ENCODE peak calls at places on chromosomes 4 and X, in five cellular contexts. C is heart right ventricle, H is stomach, X is pancreas, D is uterus. I is an unnamed sample. For H3K4me1, the result is how much of the 10 kb centered on the place peaks cover.

GRCh38 chr4:120446051-120446567 is 379.5 kb upstream of the MAD2L1 start:
- DNase-seq in C (no peak), H (no peak), X (no peak), D (no peak), I (no peak)

GRCh38 chr4:183503497-183504063 is 1.3 kb upstream of the ING2 start:
- DNase-seq in C (no peak), H (no peak), X (no peak), D (no peak), I (no peak)

GRCh38 chr4:16034010-16034829 is 49.6 kb downstream of the PROM1 start:
- DNase-seq in C (no peak), H (no peak), X (no peak), D (no peak), I (no peak)

GRCh38 chr4:126604273-126604867 is 1028.4 kb upstream of the INTU start:
- DNase-seq in C (no peak), H (no peak), X (no peak), D (no peak), I (no peak)

GRCh38 chrX:20393944-20394343 is 127.2 kb upstream of the RPS6KA3 start:
- DNase-seq in C (no peak), H (no peak), X (no peak), D (no peak), I (no peak)

GRCh38 chr4:94532016-94532789 is 80.5 kb downstream of the PDLIM5 start:
- DNase-seq in C (no peak), H (no peak), X (no peak), D (no peak), I (no peak)

GRCh38 chrX:25536307-25536970 is 520.7 kb upstream of the ARX start:
- DNase-seq in C (no peak), H (no peak), X (no peak), D (no peak), I (no peak)

GRCh38 chr4:40379248-40379647 is 44.1 kb downstream of the CHRNA9 start:
- DNase-seq in C (no peak), H (no peak), X (no peak), D (no peak), I (no peak)

GRCh38 chr4:88526221-88526815 is 2.7 kb upstream of the PYURF start:
- DNase-seq in C (no peak), H (no peak), X (no peak), D (no peak), I (no peak)

GRCh38 chrX:152635941-152636340 is 1.8 kb upstream of the GABRQ start:
- DNase-seq in C (no peak), H (no peak), X (no peak), D (no peak), I (no peak)

GRCh38 chr4:40953253-40954118 is 203.7 kb downstream of the NSUN7 start:
- DNase-seq in C (no peak), H (no peak), X (no peak), D (no peak), I (no peak)

GRCh38 chrX:40646489-40647306 is 663 bp downstream of the CXorf38 start:
- DNase-seq in C (peak), H (peak), X (peak), D (peak), I (peak)

GRCh38 chr4:1445716-1446445 is 39.6 kb upstream of the NKX1-1 start:
- DNase-seq in C (no peak), H (no peak), X (no peak), D (no peak), I (peak)

GRCh38 chr4:19947349-19947748 is 304.4 kb upstream of the SLIT2 start:
- DNase-seq in C (no peak), H (no peak), X (no peak), D (no peak), I (no peak)

GRCh38 chr4:5532100-5532499 is 176.3 kb downstream of the EVC2 start:
- DNase-seq in C (no peak), H (no peak), X (no peak), D (no peak), I (no peak)

GRCh38 chr4:126687655-126688358 is 945.0 kb upstream of the INTU start:
- DNase-seq in C (no peak), H (no peak), X (no peak), D (no peak), I (no peak)

GRCh38 chr4:4694296-4694772 is 152.5 kb upstream of the STX18 start:
- DNase-seq in C (peak), H (no peak), X (no peak), D (no peak), I (no peak)

GRCh38 chr4:108173599-108174057 is 4.9 kb upstream of the LEF1 start:
- DNase-seq in C (no peak), H (no peak), X (no peak), D (no peak), I (no peak)

GRCh38 chr4:108172780-108173598 is 4.3 kb upstream of the LEF1 start:
- DNase-seq in C (peak), H (peak), X (peak), D (peak), I (no peak)

GRCh38 chr4:108172231-108172779 is 3.6 kb upstream of the LEF1 start:
- DNase-seq in C (no peak), H (no peak), X (peak), D (no peak), I (no peak)

GRCh38 chr4:108170729-108171540 is 2.2 kb upstream of the LEF1 start:
- DNase-seq in C (no peak), H (no peak), X (no peak), D (no peak), I (no peak)

GRCh38 chr4:108171541-108172230 is 3.0 kb upstream of the LEF1 start:
- DNase-seq in C (no peak), H (no peak), X (peak), D (no peak), I (no peak)
- H3K4me3 ChIP-seq in C (no peak), H (peak), X (no peak), D (no peak), I (no peak)

DNA sequence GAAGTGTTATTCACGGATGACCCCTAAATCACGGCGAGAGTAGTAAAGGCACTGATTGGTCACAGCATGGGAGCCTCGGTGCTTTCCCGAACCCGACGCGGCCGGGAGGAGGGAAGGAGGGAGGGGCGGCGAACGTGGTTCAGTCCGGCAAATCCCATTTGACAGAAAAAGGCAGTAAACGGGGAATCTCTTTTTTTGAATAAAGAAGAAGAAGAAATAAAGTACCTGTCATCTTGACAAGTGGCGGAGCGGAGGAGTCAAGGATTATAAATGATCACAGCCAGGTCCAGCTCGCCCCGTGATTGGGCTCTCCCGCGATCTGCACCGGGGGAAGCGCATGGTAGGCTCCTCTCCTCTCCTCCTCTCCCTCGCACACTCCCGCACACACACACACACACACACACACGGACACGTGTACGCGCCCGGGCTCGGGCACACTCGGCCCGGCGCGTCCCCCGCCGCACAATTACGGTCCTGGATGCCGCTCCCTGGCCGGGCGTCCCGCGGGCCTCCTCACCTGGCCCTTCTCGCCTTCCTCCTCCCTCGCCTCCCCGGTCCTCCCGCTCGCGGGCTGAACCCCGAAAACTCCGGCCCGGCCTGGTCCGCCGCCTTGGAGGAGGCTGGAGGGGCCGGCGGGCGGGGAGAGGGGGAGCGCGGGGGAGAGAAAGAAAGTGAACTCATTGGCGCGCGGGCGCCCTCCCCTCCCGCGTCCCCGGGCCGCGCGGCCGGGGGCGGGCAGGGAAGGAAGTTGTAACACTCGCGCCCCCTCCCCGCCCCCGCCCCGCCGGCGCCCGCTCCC is 99.2 kb upstream of the TENM3 start:
- DNase-seq in C (no peak), H (no peak), X (peak), D (peak), I (no peak)
- H3K27ac ChIP-seq in C (no peak), H (no peak), X (no peak), D (peak), I (no peak)

GRCh38 chr4:8239661-8240060 is 29.9 kb upstream of the HTRA3 start:
- DNase-seq in C (no peak), H (no peak), X (no peak), D (no peak), I (no peak)
- H3K4me1 ChIP-seq in C (under half), H (under half), X (under half), D (under half), I (under half)

DNA sequence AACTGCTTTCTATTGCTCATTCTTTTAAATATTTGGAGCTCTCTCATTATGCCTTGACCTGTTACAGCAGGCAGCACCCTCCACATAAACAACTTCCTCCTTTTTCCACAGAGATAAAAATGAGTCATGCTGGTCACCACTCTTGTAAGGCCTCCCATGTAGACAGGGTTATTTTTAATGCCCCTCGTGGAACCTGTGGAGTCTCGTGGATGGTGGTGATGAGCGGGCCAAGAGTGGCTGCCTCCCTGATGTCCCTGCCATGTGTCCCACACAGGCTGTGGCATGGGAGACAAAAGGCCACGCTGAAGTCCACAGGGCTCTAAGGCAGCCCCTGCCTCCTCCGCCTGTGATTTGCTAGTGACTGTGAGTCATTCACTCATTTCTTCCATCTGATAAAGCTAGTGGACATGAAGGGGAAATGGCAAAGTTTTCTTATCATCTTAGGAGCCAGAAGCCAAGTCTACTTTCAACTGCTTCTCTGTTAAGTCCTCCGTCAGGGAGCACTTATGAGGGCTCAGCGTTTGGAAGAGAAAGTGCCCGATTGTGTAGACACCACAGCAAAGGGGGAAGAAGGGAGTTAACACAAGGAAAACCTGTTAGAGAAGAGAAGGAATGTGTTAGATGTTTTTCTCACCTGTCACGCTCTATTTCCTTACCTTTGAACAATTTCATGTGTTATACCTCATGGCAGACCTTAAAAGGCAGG is 121.6 kb upstream of the FAT1 start:
- DNase-seq in C (no peak), H (no peak), X (no peak), D (peak), I (no peak)
- H3K4me3 ChIP-seq in C (no peak), H (no peak), X (no peak), D (no peak), I (no peak)

DNA sequence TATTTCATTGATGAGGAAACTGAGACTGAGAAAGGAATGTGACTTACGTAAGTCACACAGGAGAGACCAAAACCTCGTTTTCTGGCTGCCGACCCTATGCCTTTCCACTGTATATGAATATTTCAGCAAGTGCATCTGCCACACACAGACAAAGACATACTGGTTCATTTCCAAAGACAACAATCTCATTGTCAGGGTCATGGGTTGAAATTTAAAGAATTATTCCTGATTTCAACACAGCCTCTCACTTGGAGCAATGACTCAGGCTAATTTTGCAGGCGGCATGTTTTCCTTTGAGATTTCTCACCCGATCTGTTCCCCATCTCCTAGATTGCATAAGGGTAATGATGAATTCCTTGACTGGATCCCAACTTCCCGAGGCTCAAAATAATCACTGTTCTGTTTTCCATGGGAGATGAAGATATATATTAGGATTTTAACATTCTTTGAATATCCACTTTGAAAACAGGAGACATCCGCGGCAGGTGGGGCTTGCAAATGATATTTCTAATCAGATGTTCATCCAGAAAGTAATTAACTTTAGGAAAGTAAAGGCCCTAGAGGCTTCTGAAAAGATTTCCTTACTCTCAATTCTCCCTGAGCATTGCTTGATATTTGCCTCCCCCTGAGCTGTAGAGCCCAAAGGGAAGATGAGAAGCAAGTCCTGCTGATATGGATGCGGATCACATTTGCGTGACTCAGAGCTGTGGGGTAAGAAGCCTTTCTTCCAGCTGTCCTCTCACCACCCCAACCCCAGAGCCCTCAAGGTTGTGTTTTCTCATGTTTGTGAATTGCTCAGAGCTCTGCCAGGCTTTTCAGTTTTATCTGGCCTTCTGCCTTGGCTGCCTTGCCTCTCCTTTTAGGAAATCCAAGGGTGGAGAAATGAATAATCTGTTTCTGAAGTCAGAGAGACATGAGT is 361.1 kb upstream of the BOD1L1 start:
- DNase-seq in C (no peak), H (no peak), X (no peak), D (no peak), I (peak)
- H3K27ac ChIP-seq in C (no peak), H (no peak), X (no peak), D (no peak), I (no peak)

DNA sequence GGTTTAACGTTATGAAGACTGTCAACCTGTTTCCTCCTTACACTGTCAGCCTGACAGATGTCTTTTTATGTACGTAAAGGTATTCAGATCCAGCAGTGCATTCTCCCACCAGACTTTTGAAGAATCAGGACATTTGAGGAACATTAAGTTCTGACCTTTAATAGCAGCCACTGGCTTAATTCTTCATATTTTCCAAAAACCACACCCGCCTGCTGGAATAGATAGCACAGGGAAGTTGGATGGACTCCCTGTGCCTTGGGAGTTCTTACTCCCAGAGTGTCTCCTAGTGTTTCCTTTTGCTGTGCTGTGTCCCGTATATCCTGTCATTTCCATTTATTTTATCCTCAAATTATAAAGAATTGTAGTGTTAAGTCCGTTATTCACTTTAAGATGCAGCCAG is 94.5 kb downstream of the AFF1 start:
- DNase-seq in C (no peak), H (no peak), X (no peak), D (peak), I (no peak)
- H3K4me1 ChIP-seq in C (half or more), H (half or more), X (half or more), D (under half), I (half or more)

GRCh38 chr4:118313098-118313497 is 39.7 kb downstream of the PRSS12 start:
- DNase-seq in C (no peak), H (no peak), X (no peak), D (no peak), I (no peak)
- H3K4me3 ChIP-seq in C (no peak), H (no peak), X (no peak), D (no peak), I (no peak)

GRCh38 chr4:47704693-47705325 is 133.1 kb downstream of the CORIN start:
- DNase-seq in C (peak), H (peak), X (peak), D (no peak), I (peak)
- H3K27ac ChIP-seq in C (no peak), H (no peak), X (no peak), D (peak), I (peak)

I was measured in lung.